ENCODE peak calls at places on chromosomes 2 and 18, in four cellular contexts. S is AG09309, T is GM10248, Y is cardiac muscle cell. X is an unnamed sample.

GRCh38 chr2:145411493-145411892 is 891.6 kb upstream of the ZEB2 start:
- DNase-seq in S (no peak), T (peak), Y (no peak), X (no peak)

GRCh38 chr2:8822218-8822617 is 15.2 kb downstream of the KIDINS220 start:
- DNase-seq in S (no peak), T (no peak), Y (peak), X (peak)

GRCh38 chr2:78546843-78547242 is 478.7 kb upstream of the REG3G start:
- DNase-seq in S (no peak), T (no peak), Y (no peak), X (no peak)

GRCh38 chr2:218733615-218734021 is 23.0 kb downstream of the TTLL4 start:
- DNase-seq in S (peak), T (peak), Y (peak), X (peak)

GRCh38 chr2:85741811-85742507 is 11.8 kb upstream of the ATOH8 start:
- DNase-seq in S (peak), T (no peak), Y (peak), X (peak)

GRCh38 chr18:49238433-49239042 is 221.9 kb downstream of the DYM start:
- DNase-seq in S (no peak), T (no peak), Y (peak), X (peak)

GRCh38 chr2:80288576-80288975 is 16.0 kb downstream of the LRRTM1 start:
- DNase-seq in S (no peak), T (no peak), Y (no peak), X (peak)

GRCh38 chr2:85999131-85999831 is 106.4 kb downstream of the POLR1A start:
- DNase-seq in S (no peak), T (peak), Y (peak), X (peak)

GRCh38 chr2:229910832-229911412 is 10.9 kb downstream of the TRIP12 start:
- DNase-seq in S (no peak), T (peak), Y (no peak), X (peak)

GRCh38 chr18:32011193-32011592 is 7.4 kb upstream of the RNF125 start:
- DNase-seq in S (no peak), T (no peak), Y (no peak), X (no peak)

GRCh38 chr2:241329669-241330615 is 14.2 kb downstream of the SEPTIN2 start:
- DNase-seq in S (no peak), T (no peak), Y (no peak), X (no peak)

GRCh38 chr2:17869128-17869527 is 9.3 kb upstream of the KCNS3 start:
- DNase-seq in S (no peak), T (no peak), Y (no peak), X (no peak)

GRCh38 chr2:134549104-134549503 is 169.7 kb downstream of the TMEM163 start:
- DNase-seq in S (peak), T (no peak), Y (peak), X (peak)

GRCh38 chr18:47036298-47036874 is 965 bp upstream of the ELOA2 start:
- DNase-seq in S (peak), T (peak), Y (peak), X (peak)

GRCh38 chr2:160075171-160075570 is 12.8 kb upstream of the PLA2R1 start:
- DNase-seq in S (peak), T (no peak), Y (peak), X (peak)

GRCh38 chr2:239274391-239275001 is 126.3 kb downstream of the HDAC4 start:
- DNase-seq in S (peak), T (no peak), Y (peak), X (peak)

GRCh38 chr18:31274915-31275314 is 43.0 kb upstream of the DSG1 start:
- DNase-seq in S (no peak), T (no peak), Y (peak), X (peak)

GRCh38 chr2:168119519-168120141 is 127.8 kb downstream of the STK39 start:
- DNase-seq in S (peak), T (peak), Y (peak), X (peak)

GRCh38 chr2:216713691-216714411 is 18.5 kb upstream of the IGFBP5 start:
- DNase-seq in S (peak), T (no peak), Y (peak), X (peak)

GRCh38 chr2:37683241-37683640 is 11.8 kb upstream of the CDC42EP3 start:
- DNase-seq in S (no peak), T (no peak), Y (peak), X (no peak)

GRCh38 chr2:64412671-64413070 is 41.3 kb upstream of the LGALSL start:
- DNase-seq in S (no peak), T (no peak), Y (no peak), X (no peak)

GRCh38 chr2:234451852-234452625 is 44.8 kb downstream of the ARL4C start:
- DNase-seq in S (peak), T (no peak), Y (peak), X (peak)

GRCh38 chr2:183059561-183059960 is 19.0 kb upstream of the DUSP19 start:
- DNase-seq in S (no peak), T (no peak), Y (peak), X (peak)

GRCh38 chr2:26809876-26810577 is 24.2 kb downstream of the CENPA start:
- DNase-seq in S (no peak), T (no peak), Y (no peak), X (no peak)

GRCh38 chr2:117693166-117693565 is 121.3 kb upstream of the DDX18 start:
- DNase-seq in S (no peak), T (no peak), Y (no peak), X (no peak)

GRCh38 chr18:63099848-63100625 is 219.5 kb downstream of the BCL2 start:
- DNase-seq in S (no peak), T (peak), Y (no peak), X (no peak)

GRCh38 chr2:65749549-65749948 is 317.1 kb upstream of the SPRED2 start:
- DNase-seq in S (peak), T (no peak), Y (peak), X (peak)

GRCh38 chr2:132037527-132038178 is 124.1 kb downstream of the ANKRD30BL start:
- DNase-seq in S (no peak), T (peak), Y (peak), X (no peak)

GRCh38 chr18:58321986-58322385 is 278.0 kb downstream of the NEDD4L start:
- DNase-seq in S (peak), T (peak), Y (peak), X (peak)

GRCh38 chr2:151029406-151030157 is 232.1 kb downstream of the RBM43 start:
- DNase-seq in S (peak), T (no peak), Y (peak), X (peak)

GRCh38 chr18:76483780-76484179 is 11.3 kb downstream of the ZNF516 start:
- DNase-seq in S (no peak), T (no peak), Y (no peak), X (no peak)

GRCh38 chr2:216603010-216603883 is 30.0 kb upstream of the IGFBP2 start:
- DNase-seq in S (no peak), T (no peak), Y (no peak), X (no peak)

GRCh38 chr2:100234141-100234540 is 88.2 kb downstream of the LONRF2 start:
- DNase-seq in S (no peak), T (no peak), Y (peak), X (peak)

GRCh38 chr18:67406678-67407077 is 109.8 kb downstream of the DSEL start:
- DNase-seq in S (no peak), T (no peak), Y (no peak), X (no peak)

GRCh38 chr2:174820361-174820760 is 56.1 kb upstream of the CHRNA1 start:
- DNase-seq in S (no peak), T (no peak), Y (no peak), X (no peak)

GRCh38 chr2:241072553-241073165 is 29.4 kb downstream of the MTERF4 start:
- DNase-seq in S (no peak), T (no peak), Y (no peak), X (no peak)

GRCh38 chr2:158179660-158180059 is 78.0 kb downstream of the UPP2 start:
- DNase-seq in S (no peak), T (no peak), Y (peak), X (peak)
- TF ChIP-seq CTCF in S (peak), T (peak), Y (peak), X (peak)

GRCh38 chr2:238158807-238159539 is at the start of gene ERFE:
- DNase-seq in S (no peak), T (peak), Y (peak), X (peak)

GRCh38 chr2:238162171-238162515 is 3.4 kb downstream of the ERFE start:
- DNase-seq in S (no peak), T (no peak), Y (no peak), X (no peak)

GRCh38 chr2:238161291-238162051 is 2.7 kb downstream of the ERFE start:
- DNase-seq in S (no peak), T (no peak), Y (no peak), X (no peak)

GRCh38 chr2:238159676-238160205 is 971 bp downstream of the ERFE start:
- DNase-seq in S (no peak), T (no peak), Y (no peak), X (no peak)

GRCh38 chr2:238160206-238161129 is 1.7 kb downstream of the ERFE start:
- DNase-seq in S (no peak), T (no peak), Y (peak), X (peak)
- TF ChIP-seq CTCF in S (no peak), T (peak), Y (peak), X (peak)

GRCh38 chr2:70094978-70095832 is 7.9 kb downstream of the PCBP1 start:
- DNase-seq in S (no peak), T (peak), Y (peak), X (peak)

GRCh38 chr2:70095833-70096670 is 8.8 kb downstream of the PCBP1 start:
- DNase-seq in S (no peak), T (no peak), Y (no peak), X (no peak)

GRCh38 chr2:70091816-70092215 is 4.5 kb downstream of the PCBP1 start:
- DNase-seq in S (no peak), T (no peak), Y (no peak), X (no peak)

GRCh38 chr2:70091364-70091763 is 4.1 kb downstream of the PCBP1 start:
- DNase-seq in S (no peak), T (no peak), Y (no peak), X (no peak)

DNA sequence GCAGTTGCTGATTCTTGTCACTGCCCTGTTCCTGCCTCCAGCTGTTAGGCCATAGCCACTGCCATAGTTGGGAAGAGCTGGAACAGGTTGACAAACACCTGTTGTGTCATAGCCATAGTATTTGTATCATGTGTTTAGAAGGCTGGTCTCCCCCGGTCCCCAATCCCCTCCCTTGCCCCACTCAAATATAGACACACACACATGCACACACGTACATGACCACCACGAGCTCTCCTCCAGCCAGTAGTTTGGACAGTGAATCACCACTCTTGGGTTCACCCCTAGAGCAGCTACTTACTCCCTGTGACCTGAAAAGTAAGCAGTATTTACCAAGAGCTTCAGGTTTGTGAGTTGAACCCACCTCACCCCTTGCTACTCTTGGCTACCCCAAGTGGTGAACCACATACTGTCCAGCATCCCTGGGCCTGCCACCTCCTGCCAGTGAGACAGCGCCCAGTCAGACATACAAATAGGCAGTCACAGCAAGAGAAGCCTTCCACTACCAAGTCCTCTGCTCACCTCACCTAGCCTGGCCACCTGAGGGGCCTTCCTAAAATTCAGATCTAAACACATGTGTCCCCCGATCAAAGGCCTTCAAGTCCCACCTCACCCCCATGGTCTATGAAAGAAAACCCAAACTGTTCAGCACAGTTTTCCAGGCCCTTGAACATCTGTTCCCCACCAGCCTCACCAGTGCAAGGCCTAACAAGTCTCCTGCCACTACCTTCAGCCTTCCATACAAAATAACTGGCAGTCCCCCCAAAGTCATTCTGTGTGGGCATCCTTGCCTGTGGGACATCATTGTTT is 7.1 kb downstream of the PCBP1 start:
- DNase-seq in S (no peak), T (no peak), Y (no peak), X (no peak)
- TF ChIP-seq CTCF in S (no peak), T (no peak), Y (no peak), X (no peak)

DNA sequence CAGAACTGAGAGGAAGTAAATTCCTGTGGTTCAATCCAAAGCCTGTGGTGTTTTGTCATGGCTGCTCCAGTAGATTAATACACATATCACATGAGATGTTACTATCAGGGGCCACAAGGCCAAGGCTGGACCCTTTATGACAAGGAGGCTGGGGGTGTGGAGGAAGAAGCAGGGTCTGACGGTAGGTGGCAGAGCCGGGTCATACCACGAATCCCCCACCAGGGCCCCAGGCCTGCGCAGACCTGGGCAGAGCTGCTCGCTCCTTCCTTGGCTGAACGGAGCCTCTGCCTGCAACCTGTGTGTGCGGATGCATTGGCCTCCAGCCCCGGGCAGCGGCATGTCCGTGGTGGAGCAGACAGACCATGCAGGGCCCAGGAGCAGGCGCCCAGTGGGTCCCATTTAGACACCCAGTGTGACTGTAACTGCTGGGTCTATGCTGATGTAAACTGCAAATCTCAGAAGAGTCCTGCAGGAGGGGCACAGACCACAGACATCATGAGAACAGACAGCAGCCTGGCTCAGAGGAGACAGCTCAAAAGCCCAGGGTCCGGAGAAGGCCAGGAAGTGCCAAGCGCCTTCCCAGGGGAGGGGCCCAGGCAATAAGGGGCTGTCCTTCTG is 155.2 kb downstream of the PXDN start:
- DNase-seq in S (no peak), T (no peak), Y (peak), X (no peak)
- TF ChIP-seq CTCF in S (no peak), T (no peak), Y (no peak), X (no peak)

DNA sequence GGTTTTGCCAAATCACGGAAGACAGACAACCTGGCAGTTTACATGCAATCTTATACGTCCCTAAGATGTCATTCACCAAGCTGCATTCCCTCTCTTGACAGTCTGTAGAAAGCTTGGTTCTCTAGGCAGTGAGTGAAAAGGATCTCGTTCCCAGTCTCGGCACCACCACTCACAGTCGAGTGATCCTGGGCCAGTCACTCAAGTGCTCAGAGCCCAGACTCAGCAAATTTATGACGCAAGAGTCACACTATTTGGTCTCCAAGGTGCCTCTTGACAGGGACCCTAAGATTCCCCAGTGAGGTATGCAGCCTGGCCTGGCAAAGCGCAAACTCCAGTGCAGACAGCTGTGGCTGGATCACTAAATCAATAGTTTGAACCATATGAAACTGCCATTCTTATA is 77.9 kb downstream of the EIPR1 start:
- DNase-seq in S (no peak), T (no peak), Y (no peak), X (no peak)
- TF ChIP-seq CTCF in S (no peak), T (no peak), Y (no peak), X (no peak)

GRCh38 chr2:903223-903900 is 47.3 kb upstream of the SNTG2 start:
- DNase-seq in S (no peak), T (no peak), Y (no peak), X (no peak)
- TF ChIP-seq CTCF in S (no peak), T (no peak), Y (no peak), X (no peak)

DNA sequence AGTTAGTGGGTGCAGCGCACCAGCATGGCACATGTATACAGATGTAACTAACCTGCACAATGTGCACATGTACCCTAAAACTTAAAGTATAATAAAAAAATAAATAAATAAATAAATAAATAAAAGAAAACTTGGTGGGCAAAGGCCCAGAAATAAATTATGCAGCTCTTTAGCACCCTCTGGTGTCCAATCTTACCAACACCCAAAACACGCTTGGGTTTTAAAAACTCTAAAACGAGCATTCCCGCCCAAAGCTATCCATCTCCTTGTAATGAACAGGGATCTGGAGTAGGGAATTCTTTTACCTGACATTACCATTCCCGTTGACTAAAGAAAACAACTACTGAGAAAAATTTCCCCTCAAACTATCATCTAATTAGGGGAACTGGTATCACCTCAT is 2005.9 kb upstream of the CELF4 start:
- DNase-seq in S (no peak), T (peak), Y (peak), X (peak)
- TF ChIP-seq CTCF in S (peak), T (peak), Y (peak), X (peak)

DNA sequence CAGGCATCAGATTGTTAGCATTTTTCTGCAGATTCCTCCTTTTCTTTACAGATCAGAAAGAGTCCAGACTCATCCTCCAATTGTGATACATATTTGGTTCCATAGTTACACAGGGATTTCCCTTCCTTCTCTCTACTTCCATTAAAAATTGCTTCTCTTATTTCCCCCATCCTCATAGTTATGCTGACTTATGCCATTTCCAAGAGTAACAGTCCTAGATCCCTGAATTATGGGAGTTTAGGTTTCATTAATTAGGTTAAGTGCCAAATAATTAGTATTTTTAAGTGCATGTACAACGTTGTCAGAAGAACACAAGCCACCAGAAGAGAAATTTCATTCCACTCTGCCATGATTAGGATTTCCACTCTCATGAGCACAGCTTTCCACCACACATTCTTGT is 198.5 kb downstream of the BARD1 start:
- DNase-seq in S (no peak), T (no peak), Y (no peak), X (no peak)
- TF ChIP-seq CTCF in S (no peak), T (no peak), Y (no peak), X (no peak)

DNA sequence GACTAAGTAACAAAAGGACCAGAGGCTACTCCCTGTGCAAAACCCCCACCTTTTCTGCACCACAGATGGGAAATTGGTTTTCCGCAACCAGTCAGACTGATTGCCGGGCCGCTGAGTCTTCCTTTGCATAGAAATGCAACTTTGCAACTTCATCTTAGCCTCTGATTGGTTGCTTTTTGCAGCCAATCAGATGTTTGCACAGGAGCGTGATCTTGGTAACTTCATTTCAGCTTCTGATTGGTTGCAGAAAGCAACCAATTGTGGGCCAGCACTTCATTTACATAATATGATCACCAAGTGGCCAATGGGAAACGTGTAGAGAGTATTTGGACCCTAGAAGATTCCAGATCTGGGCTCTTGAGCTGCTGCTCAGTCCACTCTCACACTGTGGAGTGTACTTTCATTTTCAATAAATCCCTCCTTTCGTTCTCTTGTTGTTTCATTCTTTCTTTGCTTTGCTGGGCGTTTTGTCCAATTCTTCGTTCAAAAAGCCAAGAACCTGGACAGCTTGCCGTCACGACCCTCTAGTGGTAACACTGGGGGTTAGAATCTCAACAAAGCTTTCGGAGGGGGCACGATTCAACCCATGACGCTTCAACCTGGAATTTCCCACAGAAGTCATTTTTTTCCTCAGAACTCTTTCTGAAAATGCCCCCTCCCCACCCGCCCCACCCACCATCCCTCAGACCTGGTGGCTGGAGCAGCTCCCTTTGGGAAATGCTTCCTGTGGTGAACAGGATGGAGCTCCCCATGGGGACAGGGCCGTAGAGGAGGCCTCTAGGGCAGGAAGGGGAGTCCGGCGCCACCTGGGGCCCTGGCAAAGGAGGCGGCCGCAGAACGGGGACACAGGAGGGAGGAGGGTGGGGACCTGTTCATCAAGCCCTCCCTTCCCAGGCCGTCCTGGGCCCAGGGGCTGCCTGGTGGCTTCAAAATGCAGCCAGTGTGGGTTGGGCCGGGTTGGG is 31.8 kb upstream of the KCNF1 start:
- DNase-seq in S (no peak), T (no peak), Y (no peak), X (no peak)
- TF ChIP-seq CTCF in S (no peak), T (no peak), Y (no peak), X (no peak)